ENCODE peak calls at places on chromosomes 1 and 21, in eight cellular contexts. Z is CD4-positive, alpha-beta T cell; Q is T-helper 9 cell; W is NCI-H510A; N is stimulated activated CD4-positive, alpha-beta T cell treated with anti-CD3 and anti-CD28 coated beads, Interleukin-2, amount 100 ng/mL, for 48 hours; C is HFFc6; O is ecto neural progenitor cell; I is foreskin fibroblast. S is an unnamed sample.

GRCh38 chr1:65310078-65310587 is 790 bp downstream of the DNAJC6 start:
- DNase-seq in Z (no peak), Q (no peak), W (peak; percentile 71), N (no peak), C (no peak), O (no peak), I (no peak), S (no peak)

GRCh38 chr21:14215971-14216621 is at the start of gene RBM11:
- DNase-seq in Z (peak; percentile 56), Q (peak; percentile 62), W (peak; percentile 22), N (peak; percentile 69), C (no peak), O (peak; percentile 88), I (peak; percentile 23), S (peak; percentile 93)

GRCh38 chr1:247471445-247472016 is 13.6 kb upstream of the OR2B11 start:
- DNase-seq in Z (no peak), Q (no peak), W (no peak), N (no peak), C (no peak), O (no peak), I (no peak), S (no peak)

GRCh38 chr1:165914136-165914798 is 86.9 kb downstream of the UCK2 start:
- DNase-seq in Z (peak; percentile 56), Q (peak; percentile 49), W (no peak), N (peak; percentile 62), C (peak; percentile 87), O (peak; percentile 67), I (peak; percentile 90), S (no peak)

GRCh38 chr1:207698822-207699483 is 52.9 kb upstream of the CD46 start:
- DNase-seq in Z (peak; percentile 7), Q (no peak), W (peak; percentile 23), N (peak; percentile 37), C (peak; percentile 73), O (peak; percentile 64), I (peak; percentile 80), S (no peak)

GRCh38 chr1:201421041-201421440 is 489 bp downstream of the TNNI1 start:
- DNase-seq in Z (no peak), Q (no peak), W (no peak), N (no peak), C (no peak), O (no peak), I (no peak), S (no peak)

GRCh38 chr1:11355594-11356467 is 82.8 kb downstream of the UBIAD1 start:
- DNase-seq in Z (no peak), Q (no peak), W (no peak), N (no peak), C (no peak), O (peak; percentile 78), I (no peak), S (no peak)

GRCh38 chr1:197660389-197660788 is 114.9 kb downstream of the DENND1B start:
- DNase-seq in Z (no peak), Q (no peak), W (no peak), N (no peak), C (no peak), O (no peak), I (no peak), S (no peak)

GRCh38 chr1:8602471-8603219 is 214.8 kb downstream of the RERE start:
- DNase-seq in Z (no peak), Q (no peak), W (peak; percentile 59), N (peak; percentile 28), C (no peak), O (no peak), I (no peak), S (no peak)

GRCh38 chr1:209375097-209375496 is 208.4 kb upstream of the CAMK1G start:
- DNase-seq in Z (no peak), Q (no peak), W (no peak), N (no peak), C (no peak), O (no peak), I (no peak), S (no peak)

GRCh38 chr1:95086949-95087533 is 14.3 kb upstream of the ALG14 start:
- DNase-seq in Z (no peak), Q (no peak), W (no peak), N (no peak), C (peak; percentile 76), O (no peak), I (peak; percentile 88), S (no peak)

GRCh38 chr1:40248429-40248828 is 692 bp downstream of the TMCO2 start:
- DNase-seq in Z (no peak), Q (no peak), W (no peak), N (no peak), C (no peak), O (no peak), I (no peak), S (no peak)

GRCh38 chr1:76730027-76730426 is 137.3 kb upstream of the ST6GALNAC5 start:
- DNase-seq in Z (no peak), Q (no peak), W (no peak), N (no peak), C (no peak), O (no peak), I (no peak), S (no peak)

GRCh38 chr1:162680419-162681126 is 48.3 kb downstream of the DDR2 start:
- DNase-seq in Z (no peak), Q (no peak), W (no peak), N (no peak), C (peak; percentile 76), O (no peak), I (peak; percentile 65), S (no peak)

GRCh38 chr1:5718716-5719632 is 273.3 kb downstream of the NPHP4 start:
- DNase-seq in Z (no peak), Q (no peak), W (no peak), N (no peak), C (no peak), O (peak; percentile 63), I (no peak), S (peak; percentile 22)

GRCh38 chr1:154198756-154199562 is 7.1 kb upstream of the TPM3 start:
- DNase-seq in Z (no peak), Q (peak; percentile 21), W (peak; percentile 21), N (peak; percentile 41), C (peak; percentile 57), O (peak; percentile 53), I (peak; percentile 74), S (no peak)

GRCh38 chr1:19009126-19009881 is 52.8 kb upstream of the IFFO2 start:
- DNase-seq in Z (no peak), Q (no peak), W (no peak), N (no peak), C (no peak), O (no peak), I (peak; percentile 24), S (no peak)

GRCh38 chr1:17377325-17377953 is 5.4 kb downstream of the PADI6 start:
- DNase-seq in Z (no peak), Q (no peak), W (peak; percentile 93), N (no peak), C (no peak), O (no peak), I (no peak), S (no peak)

GRCh38 chr1:213194383-213194782 is 143.3 kb downstream of the RPS6KC1 start:
- DNase-seq in Z (no peak), Q (no peak), W (no peak), N (no peak), C (no peak), O (no peak), I (no peak), S (no peak)

GRCh38 chr1:220880726-220881506 is 1.7 kb downstream of the HLX start:
- DNase-seq in Z (no peak), Q (no peak), W (no peak), N (no peak), C (no peak), O (peak; percentile 54), I (no peak), S (peak; percentile 94)

GRCh38 chr1:167791281-167792209 is 69.8 kb downstream of the MPZL1 start:
- DNase-seq in Z (no peak), Q (no peak), W (no peak), N (no peak), C (peak; percentile 29), O (no peak), I (peak; percentile 97), S (no peak)

GRCh38 chr1:63928197-63929105 is 154.6 kb downstream of the ROR1 start:
- DNase-seq in Z (no peak), Q (no peak), W (no peak), N (no peak), C (no peak), O (no peak), I (peak; percentile 64), S (no peak)

GRCh38 chr1:98057236-98057635 is 136.4 kb upstream of the DPYD start:
- DNase-seq in Z (no peak), Q (no peak), W (no peak), N (no peak), C (no peak), O (no peak), I (no peak), S (no peak)

GRCh38 chr1:93021539-93022134 is 57.4 kb upstream of the MTF2 start:
- DNase-seq in Z (no peak), Q (no peak), W (no peak), N (no peak), C (peak; percentile 43), O (no peak), I (peak; percentile 56), S (no peak)

S was measured in left lung.